ENCODE peak calls at places on chromosomes 13 and 19, in eight cellular contexts. X is cardiac muscle cell, R is IMR-90, O is uterus, E is adrenal gland, Z is breast epithelium, I is WERI-Rb-1, P is neural progenitor cell. W is an unnamed sample.

GRCh38 chr13:53129864-53130393 is 101.3 kb downstream of the OLFM4 start:
- DNase-seq in I (no peak), P (no peak), X (no peak), R (no peak), E (no peak), O (no peak), Z (no peak), W (no peak)

GRCh38 chr13:102487330-102487729 is 85.5 kb upstream of the FGF14 start:
- DNase-seq in P (no peak), X (no peak), I (no peak), O (no peak), E (no peak), Z (no peak), R (no peak), W (no peak)

GRCh38 chr19:39053276-39054090 is 21.1 kb upstream of the FBXO27 start:
- DNase-seq in Z (no peak), O (no peak), R (no peak), X (no peak), I (no peak), P (no peak), E (no peak), W (no peak)

GRCh38 chr13:111632906-111633305 is 312.5 kb downstream of the TEX29 start:
- DNase-seq in Z (no peak), E (no peak), R (no peak), X (no peak), O (no peak), P (peak), I (no peak), W (no peak)

GRCh38 chr13:60094385-60095088 is 69.2 kb downstream of the DIAPH3 start:
- DNase-seq in I (no peak), R (no peak), X (no peak), P (no peak), E (no peak), O (no peak), Z (no peak), W (no peak)

GRCh38 chr13:24668511-24668910 is 11.7 kb upstream of the ATP12A start:
- DNase-seq in X (no peak), P (no peak), R (no peak), O (no peak), Z (no peak), I (no peak), E (no peak), W (no peak)

GRCh38 chr13:114099191-114099590 is 33.2 kb downstream of the RASA3 start:
- DNase-seq in E (peak), R (peak), X (peak), P (peak), O (peak), I (peak), Z (no peak), W (peak)

GRCh38 chr19:4379383-4380253 is 20.7 kb downstream of the SH3GL1 start:
- DNase-seq in I (no peak), E (peak), R (peak), O (no peak), Z (peak), X (peak), P (no peak), W (no peak)

GRCh38 chr13:111341886-111342285 is 21.4 kb downstream of the TEX29 start:
- DNase-seq in P (no peak), E (peak), I (no peak), R (no peak), Z (no peak), X (no peak), O (no peak), W (no peak)

GRCh38 chr19:583968-584239 is 5.8 kb upstream of the HCN2 start:
- DNase-seq in R (no peak), E (no peak), Z (no peak), P (no peak), I (no peak), O (no peak), X (no peak), W (no peak)

GRCh38 chr13:72643339-72643989 is 84.0 kb downstream of the MZT1 start:
- DNase-seq in Z (no peak), O (no peak), I (peak), X (peak), P (peak), E (peak), R (peak), W (peak)

GRCh38 chr19:50046649-50047503 is 21.1 kb downstream of the ZNF473 start:
- DNase-seq in X (peak), P (no peak), R (peak), E (no peak), I (peak), O (peak), Z (peak), W (peak)

GRCh38 chr19:50703915-50704548 is 15.6 kb downstream of the SHANK1 start:
- DNase-seq in O (no peak), I (peak), R (no peak), X (peak), P (peak), Z (no peak), E (no peak), W (no peak)

GRCh38 chr13:100828226-100828625 is 153.6 kb upstream of the TMTC4 start:
- DNase-seq in P (peak), X (peak), R (no peak), Z (no peak), I (peak), O (no peak), E (no peak), W (no peak)

GRCh38 chr13:44903596-44903995 is 85.7 kb downstream of the NUFIP1 start:
- DNase-seq in E (peak), O (peak), R (peak), I (peak), X (peak), Z (peak), P (peak), W (peak)

GRCh38 chr19:670609-671075 is 5.5 kb upstream of the FSTL3 start:
- DNase-seq in O (no peak), R (no peak), Z (no peak), P (no peak), I (no peak), E (no peak), X (no peak), W (no peak)

GRCh38 chr19:33904681-33905080 is 108.0 kb downstream of the KCTD15 start:
- DNase-seq in Z (peak), O (no peak), E (no peak), P (peak), I (no peak), R (no peak), X (peak), W (peak)
- H3K4me3 ChIP-seq in Z (peak), O (no peak), E (no peak), P (peak), I (no peak), R (no peak), X (no peak), W (no peak)

DNA sequence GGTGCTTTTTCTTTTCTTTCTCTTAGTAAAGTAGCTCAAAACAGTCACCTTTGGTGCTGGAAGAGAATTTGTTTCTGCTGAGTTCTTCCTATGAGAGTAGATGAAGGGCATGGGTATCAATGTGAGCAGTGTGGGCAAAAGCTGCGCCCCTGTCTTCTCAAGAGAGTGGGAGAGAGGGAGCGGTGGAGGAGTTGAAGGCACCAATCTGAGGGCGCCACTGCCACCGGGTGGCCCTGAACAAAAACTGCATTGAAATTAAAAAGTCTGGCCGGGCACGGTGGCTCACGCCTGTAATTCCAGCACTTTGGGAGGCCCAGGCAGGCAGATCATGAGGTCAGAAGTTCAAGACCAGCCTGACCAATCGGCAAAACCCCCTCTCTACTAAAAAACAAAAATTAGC is 28.7 kb upstream of the EPHX3 start:
- DNase-seq in R (no peak), I (no peak), X (no peak), P (peak), E (no peak), Z (no peak), O (no peak), W (no peak)
- TF ChIP-seq CTCF in R (peak), I (peak), X (peak), P (peak), E (peak), Z (no peak), O (no peak), W (peak)

GRCh38 chr19:28176193-28176592 is 1036.8 kb downstream of the UQCRFS1 start:
- DNase-seq in O (no peak), P (peak), Z (no peak), R (no peak), I (no peak), E (no peak), X (no peak), W (no peak)
- H3K27ac ChIP-seq in O (no peak), P (peak), Z (no peak), R (no peak), I (no peak), E (no peak), X (no peak), W (no peak)

GRCh38 chr13:31201341-31202024 is 1.7 kb downstream of the B3GLCT start:
- DNase-seq in I (no peak), Z (no peak), O (peak), E (peak), X (peak), R (peak), P (no peak), W (peak)
- H3K4me3 ChIP-seq in I (peak), Z (peak), O (peak), E (no peak), X (peak), R (peak), P (peak), W (peak)

GRCh38 chr13:94585543-94586101 is 10.3 kb downstream of the TGDS start:
- DNase-seq in O (no peak), E (no peak), Z (no peak), X (no peak), R (no peak), I (no peak), P (no peak), W (no peak)
- TF ChIP-seq CTCF in O (no peak), E (no peak), Z (no peak), X (no peak), R (no peak), I (no peak), P (no peak), W (no peak)

GRCh38 chr19:2040647-2041435 is 10.2 kb downstream of the MKNK2 start:
- DNase-seq in Z (no peak), X (no peak), P (no peak), I (peak), E (no peak), O (peak), R (no peak), W (no peak)
- H3K27ac ChIP-seq in Z (peak), X (peak), P (peak), I (peak), E (peak), O (peak), R (no peak), W (no peak)

DNA sequence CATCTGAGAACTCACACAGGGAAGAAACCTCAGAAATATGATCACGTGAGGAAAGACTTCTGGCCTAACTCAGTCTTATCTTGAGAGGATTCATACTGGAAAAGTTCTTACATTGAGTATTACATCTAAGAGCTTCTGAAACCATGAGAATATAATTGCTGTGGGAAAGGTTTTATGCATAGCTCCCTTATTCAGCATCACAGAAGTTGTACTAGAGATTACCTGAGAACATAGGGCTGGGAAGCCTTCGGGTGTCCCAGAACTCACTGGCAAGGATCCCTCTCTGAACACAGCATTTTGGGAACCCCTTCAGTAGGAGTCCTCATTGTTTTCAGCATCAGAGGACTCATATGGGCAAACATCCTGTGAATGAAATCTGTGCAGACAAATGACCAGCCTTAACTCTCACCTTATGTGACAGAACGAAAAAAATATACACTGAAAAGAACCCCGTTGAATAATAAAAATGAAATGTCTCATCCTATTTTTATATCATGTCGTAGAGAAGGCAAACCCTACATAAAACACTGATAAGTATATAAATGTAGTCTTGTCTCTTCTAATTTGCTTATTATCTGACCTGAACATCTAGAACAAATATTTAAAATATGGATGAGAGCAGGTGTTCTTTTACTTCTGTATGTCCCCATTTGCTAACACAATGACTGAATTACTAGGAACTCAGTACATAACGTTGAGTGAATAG is 14.2 kb downstream of the ZNF274 start:
- DNase-seq in X (peak), E (no peak), I (no peak), P (no peak), O (no peak), R (peak), Z (no peak), W (no peak)
- H3K4me3 ChIP-seq in X (no peak), E (no peak), I (no peak), P (peak), O (no peak), R (no peak), Z (no peak), W (no peak)

GRCh38 chr19:34332027-34332786 is 32.8 kb upstream of the GPI start:
- DNase-seq in I (no peak), E (no peak), O (no peak), P (no peak), Z (no peak), X (no peak), R (peak), W (no peak)

GRCh38 chr19:34330116-34330515 is 34.9 kb upstream of the GPI start:
- DNase-seq in I (no peak), O (no peak), E (no peak), R (no peak), Z (no peak), P (no peak), X (no peak), W (no peak)

GRCh38 chr19:34336781-34337271 is 28.2 kb upstream of the GPI start:
- DNase-seq in I (no peak), O (no peak), P (peak), Z (no peak), E (no peak), X (peak), R (peak), W (no peak)

GRCh38 chr19:34337747-34338146 is 27.2 kb upstream of the GPI start:
- DNase-seq in R (no peak), Z (no peak), I (no peak), E (peak), P (no peak), X (no peak), O (no peak), W (no peak)

GRCh38 chr19:34335914-34336313 is 29.1 kb upstream of the GPI start:
- DNase-seq in E (no peak), Z (no peak), X (no peak), O (no peak), P (no peak), I (no peak), R (no peak), W (no peak)
- TF ChIP-seq CTCF in E (no peak), Z (no peak), X (no peak), O (no peak), P (no peak), I (no peak), R (no peak), W (no peak)

GRCh38 chr13:38686635-38687245 is at the start of gene FREM2:
- DNase-seq in E (no peak), O (peak), Z (peak), I (peak), R (no peak), X (peak), P (peak), W (no peak)
- H3K27ac ChIP-seq in E (no peak), O (no peak), Z (no peak), I (no peak), R (no peak), X (peak), P (peak), W (no peak)

DNA sequence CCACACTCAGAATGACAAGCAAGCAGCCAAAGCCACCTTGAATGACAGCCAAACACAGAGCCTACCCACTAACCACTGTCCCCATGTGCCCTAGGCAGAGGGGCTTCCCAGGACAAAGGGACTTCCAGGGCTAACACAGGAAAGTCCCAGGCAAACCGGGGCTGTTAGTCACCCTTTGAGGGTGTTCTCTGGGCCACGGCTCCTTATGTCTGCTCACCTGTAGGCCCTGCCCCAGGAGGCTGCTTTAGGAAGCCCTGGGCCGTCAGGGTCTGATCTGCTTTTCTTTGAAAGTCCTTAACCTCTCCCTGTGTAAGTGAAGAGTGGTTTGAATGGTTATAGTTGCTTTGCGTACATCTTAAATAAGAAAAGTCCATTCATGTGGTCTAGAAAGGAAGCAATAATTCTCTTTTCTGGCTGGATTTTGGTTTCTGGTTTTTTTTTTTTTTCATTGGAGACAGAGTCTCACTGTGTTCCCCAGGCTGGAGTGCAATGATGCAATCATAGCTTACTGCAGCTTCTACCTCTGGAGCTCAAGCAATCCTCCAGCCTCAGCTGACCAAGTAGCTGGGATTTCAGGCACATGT is 161.4 kb downstream of the EFNB2 start:
- DNase-seq in X (peak), I (peak), E (no peak), P (no peak), O (peak), R (peak), Z (no peak), W (no peak)
- H3K4me3 ChIP-seq in X (no peak), I (no peak), E (no peak), P (no peak), O (no peak), R (no peak), Z (no peak), W (no peak)

W was measured in brain microvascular endothelial cell.